ENCODE peak calls at places on chromosomes 6 and 20, in seven cellular contexts. One of them, this sample, is unnamed.

GRCh38 chr6:87908978-87909802 is 138.5 kb upstream of the SPACA1 start:
- DNase-seq in aorta: no peak
- DNase-seq in endodermal cell: no peak
- DNase-seq in CD8-positive, alpha-beta T cell: no peak
- DNase-seq in fibroblast of lung: no peak
- DNase-seq in osteoblast: no peak
- DNase-seq in heart right ventricle: no peak
- DNase-seq in this sample: no peak

GRCh38 chr6:140475086-140475485 is 1100.6 kb upstream of the CITED2 start:
- DNase-seq in endodermal cell: no peak
- DNase-seq in aorta: no peak
- DNase-seq in heart right ventricle: no peak
- DNase-seq in CD8-positive, alpha-beta T cell: no peak
- DNase-seq in osteoblast: no peak
- DNase-seq in fibroblast of lung: no peak
- DNase-seq in this sample: no peak

GRCh38 chr20:44460795-44461141 is 14.9 kb upstream of the TTPAL start:
- DNase-seq in osteoblast: no peak
- DNase-seq in CD8-positive, alpha-beta T cell: no peak
- DNase-seq in endodermal cell: no peak
- DNase-seq in heart right ventricle: no peak
- DNase-seq in fibroblast of lung: peak; percentile 64
- DNase-seq in aorta: no peak
- DNase-seq in this sample: no peak

GRCh38 chr6:129543981-129544380 is 166.0 kb downstream of the ARHGAP18 start:
- DNase-seq in osteoblast: no peak
- DNase-seq in fibroblast of lung: peak; percentile 30
- DNase-seq in heart right ventricle: no peak
- DNase-seq in CD8-positive, alpha-beta T cell: no peak
- DNase-seq in endodermal cell: no peak
- DNase-seq in aorta: no peak
- DNase-seq in this sample: no peak

GRCh38 chr20:19784511-19785172 is 26.6 kb downstream of the RIN2 start:
- DNase-seq in CD8-positive, alpha-beta T cell: no peak
- DNase-seq in fibroblast of lung: peak; percentile 89
- DNase-seq in heart right ventricle: peak; percentile 81
- DNase-seq in aorta: no peak
- DNase-seq in osteoblast: peak; percentile 88
- DNase-seq in endodermal cell: peak; percentile 70
- DNase-seq in this sample: peak; percentile 80

GRCh38 chr6:143843689-143844405 is 709 bp downstream of the LTV1 start:
- DNase-seq in CD8-positive, alpha-beta T cell: no peak
- DNase-seq in heart right ventricle: no peak
- DNase-seq in endodermal cell: no peak
- DNase-seq in aorta: no peak
- DNase-seq in fibroblast of lung: peak; percentile 8
- DNase-seq in osteoblast: no peak
- DNase-seq in this sample: no peak

GRCh38 chr6:25972902-25973301 is 10.3 kb downstream of the TRIM38 start:
- DNase-seq in aorta: no peak
- DNase-seq in osteoblast: no peak
- DNase-seq in endodermal cell: no peak
- DNase-seq in fibroblast of lung: no peak
- DNase-seq in CD8-positive, alpha-beta T cell: no peak
- DNase-seq in heart right ventricle: no peak
- DNase-seq in this sample: no peak

GRCh38 chr20:41052742-41053419 is 24.3 kb downstream of the TOP1 start:
- DNase-seq in endodermal cell: no peak
- DNase-seq in osteoblast: no peak
- DNase-seq in CD8-positive, alpha-beta T cell: no peak
- DNase-seq in aorta: no peak
- DNase-seq in heart right ventricle: peak; percentile 23
- DNase-seq in fibroblast of lung: peak; percentile 91
- DNase-seq in this sample: no peak

GRCh38 chr6:46419576-46420002 is 71.7 kb downstream of the RCAN2 start:
- DNase-seq in endodermal cell: peak; percentile 75
- DNase-seq in fibroblast of lung: peak; percentile 85
- DNase-seq in aorta: no peak
- DNase-seq in osteoblast: peak; percentile 54
- DNase-seq in CD8-positive, alpha-beta T cell: no peak
- DNase-seq in heart right ventricle: peak; percentile 76
- DNase-seq in this sample: no peak

GRCh38 chr6:159929819-159930218 is 39.0 kb downstream of the MAS1 start:
- DNase-seq in heart right ventricle: peak; percentile 36
- DNase-seq in fibroblast of lung: no peak
- DNase-seq in aorta: peak; percentile 80
- DNase-seq in endodermal cell: no peak
- DNase-seq in osteoblast: no peak
- DNase-seq in CD8-positive, alpha-beta T cell: peak; percentile 24
- DNase-seq in this sample: no peak

GRCh38 chr20:46681032-46681854 is 8.0 kb downstream of the TP53RK start:
- DNase-seq in endodermal cell: peak; percentile 93
- DNase-seq in fibroblast of lung: peak; percentile 58
- DNase-seq in heart right ventricle: peak; percentile 40
- DNase-seq in osteoblast: no peak
- DNase-seq in aorta: no peak
- DNase-seq in CD8-positive, alpha-beta T cell: peak; percentile 73
- DNase-seq in this sample: no peak

GRCh38 chr6:7058250-7058923 is 49.4 kb upstream of the RREB1 start:
- DNase-seq in CD8-positive, alpha-beta T cell: no peak
- DNase-seq in endodermal cell: no peak
- DNase-seq in heart right ventricle: no peak
- DNase-seq in aorta: no peak
- DNase-seq in fibroblast of lung: peak; percentile 93
- DNase-seq in osteoblast: peak; percentile 93
- DNase-seq in this sample: no peak

GRCh38 chr6:129494586-129494985 is 215.4 kb downstream of the ARHGAP18 start:
- DNase-seq in heart right ventricle: no peak
- DNase-seq in fibroblast of lung: no peak
- DNase-seq in aorta: no peak
- DNase-seq in endodermal cell: no peak
- DNase-seq in CD8-positive, alpha-beta T cell: no peak
- DNase-seq in osteoblast: no peak
- DNase-seq in this sample: no peak

GRCh38 chr6:14671261-14671681 is 553.7 kb downstream of the CD83 start:
- DNase-seq in endodermal cell: no peak
- DNase-seq in fibroblast of lung: peak; percentile 81
- DNase-seq in osteoblast: peak; percentile 77
- DNase-seq in CD8-positive, alpha-beta T cell: no peak
- DNase-seq in heart right ventricle: peak; percentile 49
- DNase-seq in aorta: no peak
- DNase-seq in this sample: no peak

GRCh38 chr6:106512048-106512957 is 117.0 kb downstream of the RTN4IP1 start:
- DNase-seq in heart right ventricle: peak; percentile 70
- DNase-seq in endodermal cell: peak; percentile 84
- DNase-seq in aorta: peak; percentile 91
- DNase-seq in fibroblast of lung: peak; percentile 56
- DNase-seq in CD8-positive, alpha-beta T cell: peak; percentile 82
- DNase-seq in osteoblast: peak; percentile 85
- DNase-seq in this sample: peak; percentile 94

GRCh38 chr20:8587246-8587645 is 455.2 kb downstream of the PLCB1 start:
- DNase-seq in aorta: no peak
- DNase-seq in CD8-positive, alpha-beta T cell: no peak
- DNase-seq in endodermal cell: no peak
- DNase-seq in osteoblast: peak; percentile 45
- DNase-seq in heart right ventricle: no peak
- DNase-seq in fibroblast of lung: no peak
- DNase-seq in this sample: no peak

GRCh38 chr6:87393026-87393622 is 14.6 kb upstream of the CFAP206 start:
- DNase-seq in fibroblast of lung: peak; percentile 78
- DNase-seq in CD8-positive, alpha-beta T cell: peak; percentile 13
- DNase-seq in endodermal cell: no peak
- DNase-seq in aorta: no peak
- DNase-seq in osteoblast: no peak
- DNase-seq in heart right ventricle: peak; percentile 30
- DNase-seq in this sample: no peak

GRCh38 chr6:125867483-125867935 is 76.7 kb downstream of the NCOA7 start:
- DNase-seq in endodermal cell: peak; percentile 66
- DNase-seq in osteoblast: peak; percentile 11
- DNase-seq in fibroblast of lung: peak; percentile 63
- DNase-seq in aorta: no peak
- DNase-seq in CD8-positive, alpha-beta T cell: no peak
- DNase-seq in heart right ventricle: no peak
- DNase-seq in this sample: peak; percentile 73

GRCh38 chr20:25294459-25295385 is 46.8 kb downstream of the PYGB start:
- DNase-seq in aorta: no peak
- DNase-seq in fibroblast of lung: peak; percentile 60
- DNase-seq in endodermal cell: peak; percentile 94
- DNase-seq in CD8-positive, alpha-beta T cell: peak; percentile 63
- DNase-seq in heart right ventricle: peak; percentile 54
- DNase-seq in osteoblast: peak; percentile 94
- DNase-seq in this sample: no peak

GRCh38 chr6:106159531-106159940 is 73.4 kb downstream of the PRDM1 start:
- DNase-seq in endodermal cell: no peak
- DNase-seq in fibroblast of lung: peak; percentile 80
- DNase-seq in heart right ventricle: no peak
- DNase-seq in CD8-positive, alpha-beta T cell: no peak
- DNase-seq in osteoblast: peak; percentile 92
- DNase-seq in aorta: no peak
- DNase-seq in this sample: no peak

GRCh38 chr20:21681932-21682318 is 23.5 kb upstream of the PAX1 start:
- DNase-seq in CD8-positive, alpha-beta T cell: no peak
- DNase-seq in aorta: no peak
- DNase-seq in endodermal cell: no peak
- DNase-seq in heart right ventricle: no peak
- DNase-seq in fibroblast of lung: no peak
- DNase-seq in osteoblast: no peak
- DNase-seq in this sample: no peak
- H3K4me3 ChIP-seq in CD8-positive, alpha-beta T cell: no peak overlapping the region
- H3K4me3 ChIP-seq in aorta: peak overlapping the region; percentile 2
- H3K4me3 ChIP-seq in endodermal cell: no peak overlapping the region
- H3K4me3 ChIP-seq in heart right ventricle: no peak overlapping the region
- H3K4me3 ChIP-seq in fibroblast of lung: no peak overlapping the region
- H3K4me3 ChIP-seq in osteoblast: no peak overlapping the region
- H3K4me3 ChIP-seq in this sample: peak overlapping the region; percentile 8

GRCh38 chr6:111711989-111712388 is 106.3 kb upstream of the TRAF3IP2 start:
- DNase-seq in aorta: no peak
- DNase-seq in CD8-positive, alpha-beta T cell: no peak
- DNase-seq in osteoblast: no peak
- DNase-seq in fibroblast of lung: no peak
- DNase-seq in endodermal cell: no peak
- DNase-seq in heart right ventricle: no peak
- DNase-seq in this sample: no peak

GRCh38 chr6:111709615-111710398 is 104.1 kb upstream of the TRAF3IP2 start:
- DNase-seq in endodermal cell: peak; percentile 76
- DNase-seq in heart right ventricle: peak; percentile 86
- DNase-seq in aorta: peak; percentile 78
- DNase-seq in osteoblast: peak; percentile 76
- DNase-seq in CD8-positive, alpha-beta T cell: peak; percentile 57
- DNase-seq in fibroblast of lung: peak; percentile 87
- DNase-seq in this sample: no peak

GRCh38 chr6:111711476-111711875 is 105.8 kb upstream of the TRAF3IP2 start:
- DNase-seq in heart right ventricle: peak; percentile 64
- DNase-seq in fibroblast of lung: no peak
- DNase-seq in endodermal cell: peak; percentile 59
- DNase-seq in aorta: no peak
- DNase-seq in osteoblast: no peak
- DNase-seq in CD8-positive, alpha-beta T cell: no peak
- DNase-seq in this sample: no peak

GRCh38 chr6:111710439-111710838 is 104.8 kb upstream of the TRAF3IP2 start:
- DNase-seq in CD8-positive, alpha-beta T cell: no peak
- DNase-seq in osteoblast: no peak
- DNase-seq in fibroblast of lung: no peak
- DNase-seq in aorta: no peak
- DNase-seq in endodermal cell: no peak
- DNase-seq in heart right ventricle: no peak
- DNase-seq in this sample: no peak

GRCh38 chr6:111710911-111711310 is 105.2 kb upstream of the TRAF3IP2 start:
- DNase-seq in CD8-positive, alpha-beta T cell: no peak
- DNase-seq in heart right ventricle: no peak
- DNase-seq in aorta: no peak
- DNase-seq in fibroblast of lung: no peak
- DNase-seq in endodermal cell: no peak
- DNase-seq in osteoblast: no peak
- DNase-seq in this sample: no peak
- H3K4me1 ChIP-seq in CD8-positive, alpha-beta T cell: peaks cover 40% of the 10 kb centered on the region
- H3K4me1 ChIP-seq in heart right ventricle: peaks cover 35% of the 10 kb centered on the region
- H3K4me1 ChIP-seq in aorta: no peaks in the 10 kb centered on the region
- H3K4me1 ChIP-seq in fibroblast of lung: no peaks in the 10 kb centered on the region
- H3K4me1 ChIP-seq in endodermal cell: peaks cover 2% of the 10 kb centered on the region
- H3K4me1 ChIP-seq in osteoblast: peaks cover 7% of the 10 kb centered on the region
- H3K4me1 ChIP-seq in this sample: peaks cover 23% of the 10 kb centered on the region

DNA sequence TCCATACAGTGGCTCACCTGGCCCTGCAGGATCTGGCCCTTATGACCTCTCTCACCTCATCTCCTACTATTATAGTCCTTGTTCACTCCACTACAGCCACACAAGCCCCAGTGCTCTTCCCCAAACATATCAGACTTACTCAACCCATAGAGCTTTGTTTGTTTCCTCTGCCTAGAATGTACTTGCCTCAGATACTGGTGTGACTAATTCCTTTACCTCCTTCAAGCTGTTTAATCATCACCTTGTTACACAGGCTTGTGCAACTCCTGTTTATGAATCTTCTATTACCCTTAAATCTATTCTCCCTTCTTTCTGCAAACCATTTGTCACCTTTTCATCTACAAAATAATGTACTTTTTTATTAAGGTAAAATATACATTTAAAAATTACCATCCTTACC is 3.2 kb downstream of the DEFB125 start:
- DNase-seq in heart right ventricle: no peak
- DNase-seq in fibroblast of lung: no peak
- DNase-seq in osteoblast: no peak
- DNase-seq in aorta: no peak
- DNase-seq in endodermal cell: no peak
- DNase-seq in CD8-positive, alpha-beta T cell: no peak
- DNase-seq in this sample: no peak
- H3K9me3 ChIP-seq in heart right ventricle: peaks cover 28% of the 10 kb centered on the region
- H3K9me3 ChIP-seq in fibroblast of lung: no peaks in the 10 kb centered on the region
- H3K9me3 ChIP-seq in osteoblast: no peaks in the 10 kb centered on the region
- H3K9me3 ChIP-seq in aorta: peaks cover 1% of the 10 kb centered on the region
- H3K9me3 ChIP-seq in endodermal cell: peaks cover 30% of the 10 kb centered on the region
- H3K9me3 ChIP-seq in CD8-positive, alpha-beta T cell: no peaks in the 10 kb centered on the region
- H3K9me3 ChIP-seq in this sample: peaks cover 7% of the 10 kb centered on the region

DNA sequence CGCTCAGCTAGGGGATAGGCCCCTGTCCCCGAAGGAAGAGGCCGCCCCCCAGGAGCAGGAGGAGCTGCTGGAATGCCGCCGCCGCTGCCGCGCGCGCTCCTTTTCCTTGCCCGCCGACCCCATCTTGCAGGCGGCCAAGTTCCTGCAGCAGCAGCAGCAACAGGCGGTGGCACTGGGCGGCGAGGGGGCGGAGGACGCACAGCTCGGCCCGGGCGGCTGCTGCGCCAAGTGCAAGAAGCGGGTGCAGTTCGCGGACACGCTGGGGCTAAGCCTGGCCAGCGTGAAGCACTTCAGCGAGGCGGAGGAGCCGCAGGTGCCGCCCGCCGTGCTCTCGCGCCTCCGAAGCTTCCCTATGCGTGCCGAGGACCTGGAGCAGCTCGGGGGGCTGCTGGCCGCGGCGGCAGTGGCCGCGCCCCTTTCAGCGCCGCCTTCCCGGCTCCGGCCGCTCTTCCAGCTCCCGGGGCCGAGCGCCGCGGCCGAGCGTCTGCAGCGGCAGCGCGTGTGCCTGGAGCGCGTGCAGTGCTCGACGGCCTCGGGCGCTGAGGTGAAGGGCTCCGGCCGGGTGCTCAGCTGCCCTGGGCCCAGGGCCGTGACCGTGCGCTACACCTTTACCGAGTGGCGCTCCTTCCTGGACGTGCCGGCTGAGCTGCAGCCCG is 625 bp downstream of the PPP1R3G start:
- DNase-seq in fibroblast of lung: peak; percentile 38
- DNase-seq in endodermal cell: peak; percentile 88
- DNase-seq in CD8-positive, alpha-beta T cell: no peak
- DNase-seq in aorta: peak; percentile 86
- DNase-seq in heart right ventricle: no peak
- DNase-seq in osteoblast: peak; percentile 83
- DNase-seq in this sample: peak; percentile 69
- H3K4me3 ChIP-seq in fibroblast of lung: peak overlapping the region; percentile 58
- H3K4me3 ChIP-seq in endodermal cell: peak overlapping the region; percentile 75
- H3K4me3 ChIP-seq in CD8-positive, alpha-beta T cell: no peak overlapping the region
- H3K4me3 ChIP-seq in aorta: peak overlapping the region; percentile 53
- H3K4me3 ChIP-seq in heart right ventricle: peak overlapping the region; percentile 78
- H3K4me3 ChIP-seq in osteoblast: peak overlapping the region; percentile 74
- H3K4me3 ChIP-seq in this sample: peak overlapping the region; percentile 55

This sample was measured in upper lobe of right lung.